ENCODE peak calls at places on chromosomes 3 and 15, in four cellular contexts. A is AG04449, M is HFF-Myc, R is WTC11. Z is an unnamed sample.

GRCh38 chr3:69738859-69739203 is 433 bp upstream of the MITF start:
- DNase-seq in A (no peak), M (no peak), R (no peak), Z (no peak)

GRCh38 chr3:62688812-62689211 is 186.4 kb downstream of the CADPS start:
- DNase-seq in R (no peak), M (no peak), A (no peak), Z (no peak)

GRCh38 chr3:139532996-139533395 is 6.5 kb downstream of the RBP1 start:
- DNase-seq in M (no peak), R (no peak), A (no peak), Z (no peak)

GRCh38 chr3:151426337-151426648 is 34.6 kb downstream of the IGSF10 start:
- DNase-seq in A (no peak), M (no peak), R (no peak), Z (no peak)

GRCh38 chr15:81751321-81751720 is 294.5 kb downstream of the MEX3B start:
- DNase-seq in M (no peak), R (no peak), A (no peak), Z (no peak)

GRCh38 chr3:26714485-26714884 is 91.9 kb downstream of the LRRC3B start:
- DNase-seq in A (no peak), M (no peak), R (no peak), Z (no peak)

GRCh38 chr15:58731756-58732535 is 17.6 kb downstream of the ADAM10 start:
- DNase-seq in M (peak), R (no peak), A (no peak), Z (no peak)

GRCh38 chr3:69787436-69788168 is 48.3 kb downstream of the MITF start:
- DNase-seq in R (no peak), M (peak), A (no peak), Z (peak)

GRCh38 chr15:101723161-101723873 is 956 bp downstream of the TARS3 start:
- DNase-seq in A (no peak), M (peak), R (no peak), Z (no peak)

GRCh38 chr3:33957176-33957575 is 158.7 kb downstream of the PDCD6IP start:
- DNase-seq in A (no peak), R (no peak), M (no peak), Z (no peak)

GRCh38 chr3:114796796-114797195 is 350.3 kb downstream of the ZBTB20 start:
- DNase-seq in A (no peak), R (no peak), M (no peak), Z (no peak)

GRCh38 chr3:63998852-63999754 is 24.2 kb downstream of the PSMD6 start:
- DNase-seq in R (no peak), M (no peak), A (no peak), Z (no peak)

GRCh38 chr15:88125578-88125977 is 131.0 kb downstream of the NTRK3 start:
- DNase-seq in M (no peak), A (no peak), R (no peak), Z (no peak)

GRCh38 chr3:71288269-71288930 is 295.1 kb downstream of the FOXP1 start:
- DNase-seq in A (peak), R (no peak), M (no peak), Z (no peak)

GRCh38 chr3:21644268-21644667 is 106.7 kb downstream of the ZNF385D start:
- DNase-seq in A (no peak), M (no peak), R (no peak), Z (no peak)

GRCh38 chr15:96166223-96167200 is 164.0 kb upstream of the NR2F2 start:
- DNase-seq in A (no peak), M (no peak), R (no peak), Z (no peak)

GRCh38 chr3:173624086-173624485 is 226.5 kb downstream of the NLGN1 start:
- DNase-seq in A (no peak), M (no peak), R (no peak), Z (no peak)

GRCh38 chr3:42061711-42062408 is 29.3 kb upstream of the TRAK1 start:
- DNase-seq in R (peak), A (peak), M (peak), Z (peak)

GRCh38 chr3:143445118-143445517 is 325.5 kb downstream of the CHST2 start:
- DNase-seq in R (no peak), A (no peak), M (no peak), Z (no peak)

GRCh38 chr3:15053541-15053940 is 11.6 kb downstream of the MRPS25 start:
- DNase-seq in A (no peak), M (no peak), R (no peak), Z (no peak)

GRCh38 chr3:190053919-190054672 is 66.6 kb downstream of the P3H2 start:
- DNase-seq in M (no peak), R (no peak), A (no peak), Z (peak)

GRCh38 chr3:10426346-10427233 is 78.8 kb downstream of the ATP2B2 start:
- DNase-seq in M (no peak), A (no peak), R (no peak), Z (no peak)

GRCh38 chr15:63887630-63888029 is 53.9 kb upstream of the HERC1 start:
- DNase-seq in M (no peak), A (no peak), R (no peak), Z (no peak)

GRCh38 chr15:62625421-62626033 is 417.0 kb upstream of the TPM1 start:
- DNase-seq in M (peak), A (peak), R (no peak), Z (peak)

GRCh38 chr3:23431759-23432158 is 228.6 kb downstream of the UBE2E2 start:
- DNase-seq in A (no peak), R (no peak), M (no peak), Z (no peak)

GRCh38 chr3:157832588-157832987 is 273.6 kb downstream of the SHOX2 start:
- DNase-seq in R (no peak), M (peak), A (peak), Z (no peak)

GRCh38 chr3:133663569-133664313 is 2.0 kb upstream of the TOPBP1 start:
- DNase-seq in R (no peak), A (no peak), M (peak), Z (no peak)

GRCh38 chr3:170055209-170055608 is 17.4 kb downstream of the GPR160 start:
- DNase-seq in R (no peak), M (no peak), A (no peak), Z (no peak)

DNA sequence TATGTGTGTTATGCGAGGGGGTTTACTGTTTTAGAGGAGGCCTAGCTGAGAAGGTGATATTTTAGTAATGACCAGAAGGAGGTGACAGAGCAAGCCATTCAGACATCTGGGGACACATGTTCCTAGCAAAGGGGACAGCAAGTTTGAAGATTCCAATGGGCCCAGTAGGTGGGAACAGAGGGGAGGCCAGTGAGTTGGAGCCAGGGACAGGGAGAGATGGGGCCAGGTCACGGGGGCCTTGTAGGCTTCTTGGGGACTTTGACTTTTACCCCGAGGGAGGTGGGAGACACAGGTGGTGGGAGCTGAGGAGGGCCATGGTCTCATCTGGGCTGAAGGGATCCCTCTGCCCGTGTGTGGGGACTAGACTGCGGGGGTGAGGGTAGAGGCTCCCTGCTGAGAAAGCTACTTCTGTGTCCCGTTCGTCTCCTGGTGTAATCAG is 72.5 kb downstream of the MGLL start:
- DNase-seq in A (no peak), R (no peak), M (no peak), Z (no peak)
- TF ChIP-seq CTCF in A (no peak), R (no peak), M (no peak), Z (no peak)

DNA sequence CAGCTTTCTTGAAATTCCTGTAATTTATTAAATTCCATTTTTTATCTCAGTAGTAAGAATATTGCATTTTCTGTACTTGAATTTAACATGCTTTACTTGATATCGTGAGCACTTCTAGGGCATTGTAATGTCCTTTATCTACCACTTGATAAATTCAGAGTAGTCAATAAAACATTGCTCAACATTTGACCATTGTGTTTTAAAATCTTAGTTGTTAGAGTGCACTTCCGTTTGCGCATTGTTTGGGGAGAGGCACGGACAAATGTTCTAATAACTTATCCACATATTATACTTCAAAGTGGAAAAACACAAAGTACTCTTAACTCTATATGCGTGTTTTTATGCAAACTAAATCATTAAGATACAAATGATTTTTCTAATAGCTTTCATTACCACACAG is 444 bp downstream of the FAM227B start:
- DNase-seq in R (no peak), M (no peak), A (no peak), Z (no peak)
- TF ChIP-seq CTCF in R (no peak), M (no peak), A (no peak), Z (no peak)

GRCh38 chr3:171789759-171790505 is 20.4 kb downstream of the PLD1 start:
- DNase-seq in R (no peak), M (no peak), A (no peak), Z (no peak)

GRCh38 chr3:171790898-171791694 is 19.2 kb downstream of the PLD1 start:
- DNase-seq in R (no peak), A (no peak), M (no peak), Z (no peak)

GRCh38 chr3:171790574-171790897 is 19.7 kb downstream of the PLD1 start:
- DNase-seq in M (no peak), A (no peak), R (no peak), Z (no peak)

GRCh38 chr3:171786997-171787396 is 23.3 kb downstream of the PLD1 start:
- DNase-seq in A (no peak), R (no peak), M (no peak), Z (no peak)

DNA sequence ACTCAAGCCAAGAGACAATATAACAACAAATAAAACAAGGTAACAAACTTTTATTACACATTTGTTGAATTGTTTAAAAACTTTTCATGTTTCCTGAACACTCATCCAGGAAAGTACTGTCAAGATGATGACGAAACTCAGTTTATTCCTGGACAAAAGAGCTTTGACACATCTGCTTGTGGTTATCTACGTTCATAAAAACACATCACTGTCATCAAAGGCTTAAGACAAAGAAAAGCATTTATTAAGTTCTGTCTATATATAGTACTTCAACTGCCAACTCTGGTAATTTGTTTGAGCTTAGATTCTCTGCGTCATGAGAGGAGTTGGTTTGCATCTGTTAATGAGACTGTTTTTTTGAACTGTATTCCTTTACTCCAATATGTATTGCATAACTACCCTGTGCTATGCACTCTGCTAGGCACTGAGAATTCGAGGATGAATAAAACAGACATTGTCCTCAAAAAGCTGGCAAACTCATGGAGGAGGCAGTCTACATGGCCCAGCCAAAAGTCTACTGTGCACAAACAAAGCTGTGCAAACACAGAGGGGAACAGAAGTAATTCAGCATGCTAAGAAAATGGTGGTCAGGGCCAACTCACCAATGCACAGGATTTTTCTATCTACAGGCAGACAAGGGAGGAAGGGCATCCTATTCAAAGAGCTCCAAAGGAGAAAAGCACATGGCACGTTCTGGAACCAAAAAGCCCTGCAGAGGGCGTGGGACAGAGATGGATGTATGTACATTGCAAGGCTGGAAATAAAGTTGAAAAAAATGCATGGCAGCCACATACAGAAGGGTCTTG is 21.5 kb downstream of the PLD1 start:
- DNase-seq in A (peak), R (no peak), M (peak), Z (peak)
- TF ChIP-seq CTCF in A (no peak), R (no peak), M (peak), Z (no peak)

GRCh38 chr15:43792761-43793493 is 807 bp downstream of the SERF2 start:
- DNase-seq in A (no peak), R (peak), M (no peak), Z (no peak)
- TF ChIP-seq CTCF in A (peak), R (no peak), M (no peak), Z (peak)

GRCh38 chr3:99862208-99862607 is 44.5 kb downstream of the CMSS1 start:
- DNase-seq in M (no peak), A (no peak), R (no peak), Z (no peak)

GRCh38 chr3:99863588-99863987 is 45.9 kb downstream of the CMSS1 start:
- DNase-seq in M (no peak), R (no peak), A (no peak), Z (no peak)

GRCh38 chr3:99864289-99864688 is 46.6 kb downstream of the CMSS1 start:
- DNase-seq in M (no peak), R (no peak), A (no peak), Z (no peak)

GRCh38 chr3:99861216-99861615 is 43.6 kb downstream of the CMSS1 start:
- DNase-seq in R (no peak), A (no peak), M (no peak), Z (no peak)

GRCh38 chr3:99863002-99863401 is 45.3 kb downstream of the CMSS1 start:
- DNase-seq in R (no peak), A (no peak), M (no peak), Z (no peak)
- TF ChIP-seq CTCF in R (no peak), A (no peak), M (no peak), Z (no peak)

GRCh38 chr15:50138391-50138790 is 19.4 kb upstream of the ATP8B4 start:
- DNase-seq in R (no peak), A (no peak), M (no peak), Z (no peak)
- TF ChIP-seq CTCF in R (no peak), A (no peak), M (no peak), Z (no peak)

DNA sequence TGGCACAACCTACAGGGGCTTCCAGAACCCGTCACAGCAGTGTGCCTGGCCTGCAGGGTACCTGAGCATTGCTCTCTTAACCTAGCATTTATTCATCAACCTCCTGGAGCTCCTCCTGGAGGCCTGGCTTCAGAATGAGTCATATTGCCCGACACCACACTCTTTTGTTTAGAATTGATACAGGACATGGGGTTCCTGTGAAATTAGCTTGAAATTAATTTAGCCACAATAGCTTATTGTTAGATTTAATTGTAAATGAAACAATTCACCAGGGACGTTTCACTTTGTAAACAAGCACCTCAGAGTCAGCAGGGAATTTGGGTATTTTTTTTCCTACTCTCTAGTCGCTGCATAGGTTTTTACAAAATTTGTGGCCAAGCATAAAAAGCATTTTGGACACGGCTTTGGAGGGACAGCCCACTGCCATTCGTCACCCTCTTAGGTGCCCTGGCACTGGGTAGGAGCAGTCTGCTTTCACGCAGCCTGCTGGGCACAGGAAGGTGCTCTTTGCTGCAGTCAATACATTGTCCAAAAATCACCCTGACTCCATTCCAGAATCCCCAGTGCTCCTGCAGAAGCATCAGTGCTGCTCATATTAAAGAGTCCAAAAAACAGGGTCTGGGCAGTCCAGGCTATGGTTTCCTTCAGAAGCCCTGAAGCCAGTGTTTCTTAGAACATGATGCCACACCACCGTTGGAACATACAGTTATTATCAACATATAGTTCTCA is 60.8 kb upstream of the MEF2A start:
- DNase-seq in A (no peak), R (no peak), M (no peak), Z (no peak)
- TF ChIP-seq CTCF in A (no peak), R (no peak), M (no peak), Z (no peak)

DNA sequence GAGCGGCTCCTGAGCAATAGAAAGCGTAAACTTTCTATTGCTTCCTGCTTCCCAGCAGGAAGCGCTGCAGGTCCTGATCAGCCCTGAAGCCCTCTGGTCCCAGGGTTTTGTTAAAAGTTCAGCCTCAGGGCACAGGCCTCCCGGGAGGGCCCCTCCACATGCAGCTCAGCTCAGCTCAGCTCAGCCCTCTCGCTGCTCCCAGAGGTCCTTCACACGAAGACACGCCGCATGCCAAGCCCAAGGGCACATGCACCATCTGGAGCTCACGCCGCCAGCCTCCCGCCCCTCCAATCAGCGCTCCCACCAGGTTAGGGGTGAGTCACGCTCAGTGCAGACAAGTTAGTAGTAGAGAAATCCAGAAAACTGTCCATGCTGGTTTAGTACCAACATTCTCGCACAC is 12.7 kb downstream of the TKT start:
- DNase-seq in R (peak), A (peak), M (peak), Z (peak)
- TF ChIP-seq CTCF in R (no peak), A (peak), M (no peak), Z (peak)

GRCh38 chr3:46102059-46102779 is 74.9 kb upstream of the XCR1 start:
- DNase-seq in M (no peak), R (no peak), A (no peak), Z (no peak)
- TF ChIP-seq CTCF in M (no peak), R (no peak), A (no peak), Z (no peak)

Z was measured in AG09319.